ENCODE peak calls at places on chromosomes 3 and 15, in nine cellular contexts. S is ovary; P is GM23338; R is CD8-positive, alpha-beta T cell; U is heart left ventricle; D is tibial nerve; H is heart right ventricle; Q is OCI-LY7; E is SK-N-SH. Z is an unnamed sample.

GRCh38 chr3:157445897-157446296 is 9.2 kb downstream of the PTX3 start:
- DNase-seq in S (no peak), P (no peak), R (no peak), U (no peak), D (no peak), H (no peak), Q (no peak), E (no peak), Z (no peak)

GRCh38 chr3:48013288-48013980 is 2.8 kb downstream of the MAP4 start:
- DNase-seq in S (peak; percentile 39), P (no peak), R (no peak), U (no peak), D (no peak), H (no peak), Q (no peak), E (no peak), Z (no peak)

GRCh38 chr3:52299815-52300611 is 12.4 kb downstream of the GLYCTK start:
- DNase-seq in S (peak; percentile 86), P (peak; percentile 50), R (no peak), U (peak; percentile 73), D (no peak), H (peak; percentile 47), Q (peak; percentile 17), E (peak; percentile 76), Z (no peak)

GRCh38 chr3:29587340-29587739 is 306.5 kb downstream of the RBMS3 start:
- DNase-seq in S (no peak), P (no peak), R (no peak), U (no peak), D (no peak), H (no peak), Q (no peak), E (no peak), Z (no peak)

GRCh38 chr3:183581496-183582155 is 26.1 kb upstream of the KLHL6 start:
- DNase-seq in S (no peak), P (no peak), R (no peak), U (no peak), D (no peak), H (no peak), Q (peak; percentile 93), E (no peak), Z (no peak)

GRCh38 chr3:64815691-64816225 is 128.0 kb upstream of the ADAMTS9 start:
- DNase-seq in S (no peak), P (no peak), R (no peak), U (no peak), D (no peak), H (no peak), Q (no peak), E (peak; percentile 8), Z (no peak)

GRCh38 chr3:59052803-59053411 is 3.1 kb upstream of the CFAP20DC start:
- DNase-seq in S (no peak), P (peak; percentile 77), R (no peak), U (no peak), D (no peak), H (no peak), Q (peak; percentile 27), E (peak; percentile 27), Z (no peak)

GRCh38 chr3:127572186-127572585 is 18.3 kb downstream of the TPRA1 start:
- DNase-seq in S (no peak), P (no peak), R (no peak), U (no peak), D (no peak), H (no peak), Q (no peak), E (no peak), Z (no peak)

GRCh38 chr15:84714816-84715215 is 1.1 kb downstream of the SEC11A start:
- DNase-seq in S (no peak), P (no peak), R (no peak), U (no peak), D (no peak), H (no peak), Q (no peak), E (no peak), Z (no peak)

GRCh38 chr15:84721381-84721780 is 5.4 kb upstream of the SEC11A start:
- DNase-seq in S (no peak), P (no peak), R (no peak), U (no peak), D (no peak), H (no peak), Q (peak; percentile 27), E (no peak), Z (no peak)

GRCh38 chr15:84714372-84714771 is 1.6 kb downstream of the SEC11A start:
- DNase-seq in S (no peak), P (no peak), R (no peak), U (no peak), D (no peak), H (no peak), Q (no peak), E (no peak), Z (no peak)

GRCh38 chr15:84715442-84716035 is 400 bp downstream of the SEC11A start:
- DNase-seq in S (no peak), P (peak; percentile 54), R (no peak), U (peak; percentile 46), D (no peak), H (no peak), Q (peak; percentile 41), E (peak; percentile 27), Z (peak; percentile 57)

DNA sequence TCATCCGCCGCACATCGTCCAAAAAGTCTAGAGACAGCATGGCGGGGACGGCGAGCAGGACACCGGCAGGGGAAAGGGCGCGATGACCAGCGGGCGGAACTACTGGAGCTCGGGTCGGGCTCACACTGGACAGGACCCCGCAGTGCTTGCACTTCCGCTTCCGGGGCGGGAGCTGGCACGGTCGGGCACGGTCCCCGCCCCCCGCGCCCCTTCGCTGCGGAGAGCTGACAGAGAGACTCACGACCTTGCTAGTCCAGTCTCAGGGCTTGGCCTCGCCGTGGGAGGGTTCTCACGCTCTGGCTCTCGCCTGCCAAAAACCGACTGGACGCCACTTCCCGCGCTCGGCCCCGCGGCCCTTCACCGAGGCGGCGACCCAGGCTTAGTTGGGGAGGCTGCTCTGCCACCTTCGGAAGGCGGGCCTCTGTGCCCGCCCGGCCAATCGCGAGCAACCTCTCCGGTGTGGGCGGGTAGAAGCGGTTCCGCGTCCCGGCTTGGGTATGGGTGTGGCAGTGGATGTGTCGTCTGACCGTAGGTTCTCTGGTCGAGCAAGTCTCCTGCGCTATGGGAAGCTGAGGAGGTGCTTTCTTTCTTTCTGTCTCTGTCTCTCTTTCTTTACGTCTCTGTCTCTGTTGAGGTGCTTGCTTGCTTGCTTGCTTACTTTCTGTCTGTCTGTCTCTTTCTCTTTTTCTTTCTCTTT is at the start of gene SEC11A:
- DNase-seq in S (peak; percentile 90), P (peak; percentile 96), R (peak; percentile 84), U (peak; percentile 96), D (peak; percentile 91), H (peak; percentile 95), Q (peak; percentile 96), E (peak; percentile 97), Z (peak; percentile 98)
- TF ChIP-seq CTCF in S (no peak), P (no peak), R (no peak), U (no peak), D (no peak), H (no peak), Q (no peak), E (no peak), Z (no peak)

GRCh38 chr3:44525060-44525459 is 29.9 kb upstream of the ZKSCAN7 start:
- DNase-seq in S (no peak), P (no peak), R (no peak), U (no peak), D (no peak), H (no peak), Q (no peak), E (no peak), Z (no peak)

GRCh38 chr3:44530957-44531356 is 24.0 kb upstream of the ZKSCAN7 start:
- DNase-seq in S (no peak), P (no peak), R (no peak), U (no peak), D (no peak), H (no peak), Q (no peak), E (no peak), Z (no peak)

DNA sequence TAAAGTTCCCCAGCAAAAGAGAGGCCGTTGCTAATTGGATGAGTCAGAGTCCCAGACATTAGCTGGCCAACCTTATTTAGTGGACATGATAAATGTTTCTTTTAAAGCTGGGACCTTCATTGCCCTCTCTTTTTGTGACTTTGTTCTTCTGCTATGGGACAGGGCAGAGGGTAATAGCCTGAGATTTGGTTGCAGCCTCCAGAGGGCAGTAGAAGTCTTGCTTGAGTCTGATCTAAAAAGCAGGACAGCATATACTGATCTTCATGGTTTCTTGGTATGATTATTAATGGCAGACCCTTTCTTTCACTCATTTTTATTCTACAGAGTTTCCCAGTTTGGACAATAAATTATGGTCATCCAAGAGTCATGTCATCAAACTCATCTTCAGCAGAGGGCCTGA is 25.1 kb upstream of the ZKSCAN7 start:
- DNase-seq in S (no peak), P (peak; percentile 44), R (no peak), U (no peak), D (no peak), H (no peak), Q (peak; percentile 20), E (no peak), Z (no peak)
- H3K27ac ChIP-seq in S (no peak overlapping the region), P (no peak overlapping the region), R (no peak overlapping the region), U (no peak overlapping the region), D (no peak overlapping the region), H (no peak overlapping the region), Q (no peak overlapping the region), E (no peak overlapping the region), Z (no peak overlapping the region)

GRCh38 chr15:44726568-44727461 is 9.5 kb upstream of the TRIM69 start:
- DNase-seq in S (no peak), P (peak; percentile 54), R (peak; percentile 53), U (peak; percentile 56), D (no peak), H (no peak), Q (peak; percentile 95), E (no peak), Z (peak; percentile 81)

GRCh38 chr15:44728576-44729393 is 7.5 kb upstream of the TRIM69 start:
- DNase-seq in S (peak; percentile 92), P (peak; percentile 98), R (peak; percentile 91), U (peak; percentile 97), D (peak; percentile 94), H (peak; percentile 92), Q (peak; percentile 98), E (peak; percentile 87), Z (peak; percentile 96)

GRCh38 chr15:44726136-44726535 is 10.2 kb upstream of the TRIM69 start:
- DNase-seq in S (no peak), P (no peak), R (no peak), U (no peak), D (no peak), H (no peak), Q (peak; percentile 67), E (no peak), Z (peak; percentile 52)

GRCh38 chr15:44729394-44729913 is 6.9 kb upstream of the TRIM69 start:
- DNase-seq in S (peak; percentile 34), P (peak; percentile 60), R (no peak), U (peak; percentile 49), D (no peak), H (peak; percentile 29), Q (peak; percentile 72), E (no peak), Z (no peak)

DNA sequence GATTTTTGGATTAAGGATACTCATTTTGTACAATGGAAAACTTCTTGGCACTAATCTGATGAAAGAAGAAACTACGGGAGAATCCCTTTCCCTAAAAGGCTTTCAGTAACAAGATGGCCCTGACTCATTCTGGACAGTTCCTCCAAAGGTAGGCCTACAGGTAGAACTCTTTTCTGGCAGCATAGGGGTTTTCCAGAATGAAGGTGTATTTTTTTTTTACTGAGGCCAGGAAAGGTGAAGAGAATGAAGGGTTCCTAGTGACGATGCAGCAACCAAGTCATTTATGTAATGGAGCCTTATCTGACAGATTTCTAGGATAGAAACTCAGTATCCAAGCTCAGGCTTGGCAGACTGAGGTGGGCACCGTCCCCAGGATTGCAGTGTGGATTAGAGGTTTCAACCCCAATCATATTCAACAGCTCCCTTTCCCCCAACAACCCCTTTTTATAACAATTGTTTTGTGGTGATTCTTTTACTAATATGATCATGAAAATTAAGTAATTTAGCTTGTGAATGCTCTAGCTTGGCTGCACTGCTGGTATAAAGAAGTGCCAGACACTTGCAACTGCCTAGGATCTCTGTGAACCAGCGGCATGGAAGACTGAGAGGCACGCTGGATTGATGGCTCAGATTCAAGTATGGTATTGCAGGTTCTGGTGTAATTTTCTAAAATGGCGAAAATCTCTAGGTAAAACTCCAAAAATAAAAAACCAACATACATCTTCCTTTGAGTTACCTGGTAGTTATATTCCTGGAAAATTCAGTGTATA is 8.7 kb upstream of the TRIM69 start:
- DNase-seq in S (no peak), P (no peak), R (no peak), U (no peak), D (no peak), H (no peak), Q (no peak), E (no peak), Z (no peak)
- H3K4me1 ChIP-seq in S (peaks cover 4% of the 10 kb centered on the region), P (peaks cover 5% of the 10 kb centered on the region), R (peaks cover 81% of the 10 kb centered on the region), U (peaks cover 5% of the 10 kb centered on the region), D (no peaks in the 10 kb centered on the region), H (peaks cover 84% of the 10 kb centered on the region), Q (peaks cover 63% of the 10 kb centered on the region), E (peaks cover 17% of the 10 kb centered on the region), Z (peaks cover 39% of the 10 kb centered on the region)

GRCh38 chr3:153679711-153680110 is 441.5 kb upstream of the ARHGEF26 start:
- DNase-seq in S (no peak), P (no peak), R (no peak), U (no peak), D (no peak), H (no peak), Q (peak; percentile 85), E (no peak), Z (no peak)

GRCh38 chr3:153681057-153681456 is 440.1 kb upstream of the ARHGEF26 start:
- DNase-seq in S (no peak), P (no peak), R (no peak), U (no peak), D (no peak), H (no peak), Q (no peak), E (no peak), Z (no peak)

GRCh38 chr3:153680526-153680925 is 440.7 kb upstream of the ARHGEF26 start:
- DNase-seq in S (no peak), P (no peak), R (no peak), U (no peak), D (no peak), H (no peak), Q (no peak), E (no peak), Z (no peak)
- TF ChIP-seq CTCF in S (no peak), P (no peak), R (no peak), U (no peak), D (no peak), H (no peak), Q (no peak), E (no peak), Z (no peak)

Z was measured in Peyer's patch.